ENCODE peak calls at places on chromosomes 1 and 21, in four cellular contexts. One of them, this sample, is unnamed.
A peak's percentile ranks its signal among the peaks of the same experiment; 100 is the strongest.

GRCh38 chr1:70164350-70164749 is 41.0 kb downstream of the LRRC40 start:
- DNase-seq in cardiac fibroblast: no peak
- DNase-seq in colonic mucosa: no peak
- DNase-seq in foreskin fibroblast: no peak
- DNase-seq in this sample: no peak

GRCh38 chr1:3518256-3518655 is 63.8 kb downstream of the ARHGEF16 start:
- DNase-seq in foreskin fibroblast: no peak
- DNase-seq in colonic mucosa: no peak
- DNase-seq in cardiac fibroblast: no peak
- DNase-seq in this sample: no peak

GRCh38 chr1:19121192-19121591 is 88.9 kb downstream of the UBR4 start:
- DNase-seq in colonic mucosa: peak; percentile 71
- DNase-seq in cardiac fibroblast: no peak
- DNase-seq in foreskin fibroblast: no peak
- DNase-seq in this sample: no peak

GRCh38 chr1:11654571-11655262 is at the start of gene FBXO44:
- DNase-seq in foreskin fibroblast: no peak
- DNase-seq in colonic mucosa: peak; percentile 70
- DNase-seq in cardiac fibroblast: no peak
- DNase-seq in this sample: no peak

GRCh38 chr1:207054476-207054875 is 1.4 kb downstream of the PFKFB2 start:
- DNase-seq in cardiac fibroblast: no peak
- DNase-seq in colonic mucosa: no peak
- DNase-seq in foreskin fibroblast: no peak
- DNase-seq in this sample: no peak

GRCh38 chr1:36703526-36704208 is 221.0 kb upstream of the CSF3R start:
- DNase-seq in cardiac fibroblast: peak; percentile 70
- DNase-seq in colonic mucosa: peak; percentile 67
- DNase-seq in foreskin fibroblast: peak; percentile 42
- DNase-seq in this sample: peak; percentile 10

GRCh38 chr1:205497351-205497750 is 7.1 kb upstream of the CDK18 start:
- DNase-seq in foreskin fibroblast: no peak
- DNase-seq in colonic mucosa: no peak
- DNase-seq in cardiac fibroblast: no peak
- DNase-seq in this sample: no peak

GRCh38 chr1:79603862-79604261 is 597.3 kb upstream of the ADGRL4 start:
- DNase-seq in foreskin fibroblast: peak; percentile 82
- DNase-seq in cardiac fibroblast: peak; percentile 85
- DNase-seq in colonic mucosa: no peak
- DNase-seq in this sample: peak; percentile 56

GRCh38 chr1:181587870-181588438 is 104.6 kb downstream of the CACNA1E start:
- DNase-seq in foreskin fibroblast: no peak
- DNase-seq in cardiac fibroblast: no peak
- DNase-seq in colonic mucosa: no peak
- DNase-seq in this sample: no peak

GRCh38 chr1:164718821-164719220 is 159.8 kb downstream of the PBX1 start:
- DNase-seq in cardiac fibroblast: peak; percentile 59
- DNase-seq in colonic mucosa: no peak
- DNase-seq in foreskin fibroblast: no peak
- DNase-seq in this sample: no peak

GRCh38 chr1:30761312-30762151 is 4.0 kb upstream of the LAPTM5 start:
- DNase-seq in colonic mucosa: no peak
- DNase-seq in foreskin fibroblast: no peak
- DNase-seq in cardiac fibroblast: peak; percentile 21
- DNase-seq in this sample: no peak

GRCh38 chr1:215789981-215790380 is 222.9 kb downstream of the KCTD3 start:
- DNase-seq in foreskin fibroblast: no peak
- DNase-seq in cardiac fibroblast: no peak
- DNase-seq in colonic mucosa: no peak
- DNase-seq in this sample: no peak

GRCh38 chr1:165650981-165651625 is 20.1 kb downstream of the MGST3 start:
- DNase-seq in cardiac fibroblast: no peak
- DNase-seq in colonic mucosa: no peak
- DNase-seq in foreskin fibroblast: no peak
- DNase-seq in this sample: no peak

GRCh38 chr1:40045182-40045581 is 4.7 kb downstream of the CAP1 start:
- DNase-seq in cardiac fibroblast: no peak
- DNase-seq in foreskin fibroblast: no peak
- DNase-seq in colonic mucosa: no peak
- DNase-seq in this sample: no peak

GRCh38 chr1:85623061-85623471 is 42.5 kb downstream of the CCN1 start:
- DNase-seq in colonic mucosa: no peak
- DNase-seq in foreskin fibroblast: peak; percentile 81
- DNase-seq in cardiac fibroblast: peak; percentile 36
- DNase-seq in this sample: peak; percentile 57

GRCh38 chr1:32702599-32703478 is at the start of gene SYNC:
- DNase-seq in cardiac fibroblast: peak; percentile 81
- DNase-seq in colonic mucosa: peak; percentile 92
- DNase-seq in foreskin fibroblast: peak; percentile 58
- DNase-seq in this sample: peak; percentile 52

GRCh38 chr1:210441028-210441427 is 112.3 kb downstream of the HHAT start:
- DNase-seq in foreskin fibroblast: no peak
- DNase-seq in cardiac fibroblast: no peak
- DNase-seq in colonic mucosa: no peak
- DNase-seq in this sample: no peak

GRCh38 chr1:235783148-235783776 is 83.4 kb downstream of the LYST start:
- DNase-seq in cardiac fibroblast: peak; percentile 70
- DNase-seq in foreskin fibroblast: peak; percentile 16
- DNase-seq in colonic mucosa: no peak
- DNase-seq in this sample: peak; percentile 10

GRCh38 chr21:45283019-45283610 is 4.6 kb downstream of the POFUT2 start:
- DNase-seq in foreskin fibroblast: no peak
- DNase-seq in cardiac fibroblast: no peak
- DNase-seq in colonic mucosa: no peak
- DNase-seq in this sample: no peak

GRCh38 chr1:118186026-118186425 is 998 bp upstream of the SPAG17 start:
- DNase-seq in colonic mucosa: no peak
- DNase-seq in cardiac fibroblast: no peak
- DNase-seq in foreskin fibroblast: no peak
- DNase-seq in this sample: no peak

GRCh38 chr1:114510235-114511047 is 562 bp downstream of the TRIM33 start:
- DNase-seq in cardiac fibroblast: peak; percentile 21
- DNase-seq in foreskin fibroblast: peak; percentile 20
- DNase-seq in colonic mucosa: peak; percentile 61
- DNase-seq in this sample: no peak

GRCh38 chr1:105017587-105017986 is 1267.9 kb downstream of the AMY1C start:
- DNase-seq in colonic mucosa: no peak
- DNase-seq in cardiac fibroblast: no peak
- DNase-seq in foreskin fibroblast: no peak
- DNase-seq in this sample: no peak

GRCh38 chr1:244710474-244711062 is 57.6 kb downstream of the DESI2 start:
- DNase-seq in foreskin fibroblast: no peak
- DNase-seq in cardiac fibroblast: no peak
- DNase-seq in colonic mucosa: no peak
- DNase-seq in this sample: no peak

GRCh38 chr1:35499652-35500176 is 57.5 kb downstream of the KIAA0319L start:
- DNase-seq in colonic mucosa: no peak
- DNase-seq in cardiac fibroblast: no peak
- DNase-seq in foreskin fibroblast: no peak
- DNase-seq in this sample: no peak

GRCh38 chr21:33817663-33818433 is 97.8 kb downstream of the ATP5PO start:
- DNase-seq in cardiac fibroblast: peak; percentile 29
- DNase-seq in colonic mucosa: no peak
- DNase-seq in foreskin fibroblast: no peak
- DNase-seq in this sample: no peak

GRCh38 chr21:16304189-16304588 is 574.4 kb downstream of the USP25 start:
- DNase-seq in foreskin fibroblast: no peak
- DNase-seq in cardiac fibroblast: no peak
- DNase-seq in colonic mucosa: no peak
- DNase-seq in this sample: no peak

GRCh38 chr1:171110485-171111340 is 20.0 kb downstream of the FMO3 start:
- DNase-seq in foreskin fibroblast: peak; percentile 50
- DNase-seq in cardiac fibroblast: peak; percentile 76
- DNase-seq in colonic mucosa: no peak
- DNase-seq in this sample: peak; percentile 24

GRCh38 chr1:154607084-154607747 is 770 bp downstream of the ADAR start:
- DNase-seq in cardiac fibroblast: peak; percentile 49
- DNase-seq in colonic mucosa: peak; percentile 40
- DNase-seq in foreskin fibroblast: peak; percentile 34
- DNase-seq in this sample: no peak

GRCh38 chr1:178867670-178868069 is 3.2 kb downstream of the ANGPTL1 start:
- DNase-seq in colonic mucosa: no peak
- DNase-seq in cardiac fibroblast: peak; percentile 56
- DNase-seq in foreskin fibroblast: no peak
- DNase-seq in this sample: no peak
- H3K4me3 ChIP-seq in colonic mucosa: peak overlapping the region; percentile 6
- H3K4me3 ChIP-seq in cardiac fibroblast: peak overlapping the region; percentile 38
- H3K4me3 ChIP-seq in foreskin fibroblast: peak overlapping the region; percentile 41
- H3K4me3 ChIP-seq in this sample: peak overlapping the region; percentile 33

GRCh38 chr1:202193614-202194327 is at the start of gene LGR6:
- DNase-seq in colonic mucosa: no peak
- DNase-seq in foreskin fibroblast: no peak
- DNase-seq in cardiac fibroblast: no peak
- DNase-seq in this sample: no peak
- H3K4me3 ChIP-seq in colonic mucosa: peak within 1 kb of the TSS; percentile 6
- H3K4me3 ChIP-seq in foreskin fibroblast: no peak within 1 kb of the TSS
- H3K4me3 ChIP-seq in cardiac fibroblast: no peak within 1 kb of the TSS
- H3K4me3 ChIP-seq in this sample: no peak within 1 kb of the TSS

GRCh38 chr1:24705260-24706073 is 39.8 kb upstream of the CLIC4 start:
- DNase-seq in cardiac fibroblast: peak; percentile 97
- DNase-seq in colonic mucosa: peak; percentile 88
- DNase-seq in foreskin fibroblast: no peak
- DNase-seq in this sample: peak; percentile 80
- H3K4me3 ChIP-seq in cardiac fibroblast: peak overlapping the region; percentile 14
- H3K4me3 ChIP-seq in colonic mucosa: peak overlapping the region; percentile 19
- H3K4me3 ChIP-seq in foreskin fibroblast: no peak overlapping the region
- H3K4me3 ChIP-seq in this sample: peak overlapping the region; percentile 6

DNA sequence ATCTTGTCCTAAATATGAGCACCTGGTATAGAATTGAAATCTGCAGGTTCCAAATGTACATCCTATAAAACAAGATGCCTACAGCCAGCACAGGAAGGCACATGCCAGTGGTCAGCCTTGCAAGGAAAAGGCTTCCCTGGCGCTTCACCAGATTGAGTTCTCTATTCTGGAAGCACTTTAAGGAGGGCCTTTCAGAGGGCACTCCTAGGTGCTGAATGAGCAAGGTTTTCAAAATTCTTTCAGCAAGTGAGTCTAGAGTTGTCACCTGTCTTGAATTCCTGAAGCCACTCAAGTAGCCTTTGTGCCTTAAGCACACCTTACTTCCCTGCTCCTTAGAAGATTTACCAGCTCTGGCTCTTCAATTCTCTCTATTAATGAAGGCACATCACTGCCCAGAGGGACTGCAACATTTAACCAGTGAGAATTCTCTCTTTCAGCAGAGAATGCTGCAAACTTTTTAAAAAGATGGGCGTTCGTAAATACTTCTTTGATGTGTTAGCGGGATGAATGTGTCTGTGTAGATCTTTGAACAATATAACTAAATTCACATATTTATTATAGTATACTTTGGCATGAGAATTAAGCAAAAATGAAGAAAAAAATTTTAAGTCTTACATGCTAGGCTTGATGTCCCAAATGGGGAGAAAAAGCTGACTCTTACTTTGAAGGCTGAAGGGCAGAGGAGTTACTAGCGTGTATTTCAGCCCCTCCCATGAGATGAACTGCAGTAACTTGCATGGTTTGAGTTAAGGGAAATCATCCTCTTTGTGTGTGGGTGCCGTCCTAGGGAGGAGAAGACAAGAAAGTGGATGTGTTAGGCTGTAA is 162.0 kb downstream of the NTPCR start:
- DNase-seq in colonic mucosa: no peak
- DNase-seq in foreskin fibroblast: no peak
- DNase-seq in cardiac fibroblast: peak; percentile 53
- DNase-seq in this sample: no peak
- H3K4me3 ChIP-seq in colonic mucosa: no peak overlapping the region
- H3K4me3 ChIP-seq in foreskin fibroblast: no peak overlapping the region
- H3K4me3 ChIP-seq in cardiac fibroblast: no peak overlapping the region
- H3K4me3 ChIP-seq in this sample: no peak overlapping the region